ENCODE peak calls at places on chromosomes 7 and 10, in eight cellular contexts. G, C, T, M, Z, B, F and V are unnamed samples.
A peak's percentile ranks its signal among the peaks of the same experiment; 100 is the strongest.

GRCh38 chr10:63554666-63555065 is 33.5 kb downstream of the REEP3 start:
- DNase-seq in G (no peak), C (peak; percentile 41), T (no peak), M (no peak), Z (no peak), B (peak; percentile 85), F (peak; percentile 99), V (no peak)

GRCh38 chr7:129748710-129749109 is 137.2 kb downstream of the NRF1 start:
- DNase-seq in G (no peak), C (no peak), T (no peak), M (no peak), Z (no peak), B (no peak), F (no peak), V (no peak)

GRCh38 chr10:12644380-12645144 is 295.2 kb downstream of the CAMK1D start:
- DNase-seq in G (no peak), C (no peak), T (no peak), M (no peak), Z (no peak), B (no peak), F (peak; percentile 26), V (no peak)

GRCh38 chr7:157077986-157078644 is 60.6 kb upstream of the UBE3C start:
- DNase-seq in G (peak; percentile 61), C (no peak), T (peak; percentile 22), M (no peak), Z (no peak), B (no peak), F (peak; percentile 7), V (no peak)

GRCh38 chr10:126930506-126931458 is 25.6 kb downstream of the DOCK1 start:
- DNase-seq in G (no peak), C (no peak), T (no peak), M (no peak), Z (no peak), B (no peak), F (no peak), V (no peak)

GRCh38 chr10:115945696-115946445 is 327.1 kb downstream of the GFRA1 start:
- DNase-seq in G (no peak), C (no peak), T (no peak), M (no peak), Z (no peak), B (peak; percentile 58), F (peak; percentile 40), V (no peak)

GRCh38 chr10:85873063-85873462 is 493.5 kb downstream of the GRID1 start:
- DNase-seq in G (no peak), C (no peak), T (no peak), M (no peak), Z (no peak), B (no peak), F (no peak), V (no peak)

GRCh38 chr7:143345428-143345900 is 17.0 kb downstream of the FAM131B start:
- DNase-seq in G (peak; percentile 88), C (peak; percentile 70), T (peak; percentile 72), M (peak; percentile 83), Z (peak; percentile 64), B (no peak), F (peak; percentile 49), V (no peak)

GRCh38 chr10:66281327-66281726 is 644.5 kb upstream of the LRRTM3 start:
- DNase-seq in G (no peak), C (no peak), T (no peak), M (no peak), Z (no peak), B (no peak), F (no peak), V (no peak)

GRCh38 chr10:103284170-103284569 is 7.2 kb downstream of the INA start:
- DNase-seq in G (no peak), C (no peak), T (no peak), M (no peak), Z (peak; percentile 42), B (peak; percentile 29), F (no peak), V (no peak)

GRCh38 chr7:2558620-2559282 is at the start of gene IQCE:
- DNase-seq in G (peak; percentile 99), C (peak; percentile 95), T (peak; percentile 97), M (peak; percentile 97), Z (peak; percentile 98), B (peak; percentile 84), F (peak; percentile 86), V (no peak)

DNA sequence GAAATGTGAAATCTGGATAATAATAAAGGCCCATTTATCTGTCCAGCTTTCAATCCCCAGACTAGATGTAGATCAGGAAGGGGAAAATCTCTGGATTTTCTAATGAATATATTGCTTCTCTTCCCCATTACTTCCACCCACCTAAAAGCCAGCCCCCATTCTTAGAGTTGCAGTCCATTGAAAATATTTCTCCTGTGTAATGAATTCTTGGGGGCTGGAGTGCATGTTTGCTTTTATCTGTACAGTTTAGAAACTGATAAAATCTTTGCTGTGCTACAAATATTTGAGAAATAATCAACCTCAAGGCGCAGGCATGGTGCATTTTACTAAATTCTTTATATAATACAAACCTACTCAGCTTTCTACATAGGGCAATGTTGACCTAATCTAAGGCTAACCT is 180.8 kb downstream of the ARID5B start:
- DNase-seq in G (no peak), C (no peak), T (no peak), M (no peak), Z (no peak), B (no peak), F (peak; percentile 33), V (no peak)
- H3K4me1 ChIP-seq in G (no peaks in the 10 kb centered on the region), C (peaks cover 44% of the 10 kb centered on the region), T (peaks cover 21% of the 10 kb centered on the region), M (peaks cover 25% of the 10 kb centered on the region), Z (no peaks in the 10 kb centered on the region), B (peaks cover 44% of the 10 kb centered on the region), F (peaks cover 34% of the 10 kb centered on the region), V (peaks cover 39% of the 10 kb centered on the region)

GRCh38 chr10:74249865-74250264 is 98.8 kb downstream of the ADK start:
- DNase-seq in G (no peak), C (no peak), T (no peak), M (no peak), Z (no peak), B (no peak), F (no peak), V (no peak)

GRCh38 chr10:74255800-74256422 is 104.9 kb downstream of the ADK start:
- DNase-seq in G (peak; percentile 35), C (no peak), T (peak; percentile 40), M (no peak), Z (no peak), B (no peak), F (no peak), V (no peak)

DNA sequence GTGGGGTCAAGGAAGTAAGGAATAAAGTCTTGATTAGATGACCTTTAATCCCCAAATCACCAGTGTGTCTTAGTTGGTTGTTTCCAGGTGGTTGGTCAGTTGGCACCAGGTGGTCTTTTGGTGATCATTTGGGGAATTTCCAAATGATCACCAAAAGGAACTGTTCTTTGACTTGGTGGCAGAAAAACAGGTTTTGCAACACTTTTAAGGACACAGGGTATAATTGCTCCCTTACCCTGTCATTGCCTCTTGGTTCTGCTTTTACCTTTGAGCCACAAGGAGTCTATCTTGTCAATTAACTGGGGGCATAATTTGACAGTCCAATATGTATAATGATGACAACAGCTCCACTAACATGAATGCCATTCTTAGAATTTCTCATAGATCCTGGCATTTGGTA is 104.2 kb downstream of the ADK start:
- DNase-seq in G (no peak), C (no peak), T (no peak), M (no peak), Z (no peak), B (no peak), F (no peak), V (no peak)
- H3K4me1 ChIP-seq in G (peaks cover 23% of the 10 kb centered on the region), C (peaks cover 7% of the 10 kb centered on the region), T (peaks cover 23% of the 10 kb centered on the region), M (no peaks in the 10 kb centered on the region), Z (no peaks in the 10 kb centered on the region), B (no peaks in the 10 kb centered on the region), F (peaks cover 2% of the 10 kb centered on the region), V (no peaks in the 10 kb centered on the region)

GRCh38 chr10:128571745-128572144 is 445.5 kb upstream of the MKI67 start:
- DNase-seq in G (peak; percentile 18), C (no peak), T (peak; percentile 64), M (no peak), Z (no peak), B (no peak), F (no peak), V (no peak)

GRCh38 chr10:128572696-128573095 is 446.5 kb upstream of the MKI67 start:
- DNase-seq in G (no peak), C (no peak), T (no peak), M (no peak), Z (no peak), B (no peak), F (no peak), V (no peak)

GRCh38 chr10:128569546-128569945 is 443.3 kb upstream of the MKI67 start:
- DNase-seq in G (no peak), C (no peak), T (no peak), M (no peak), Z (no peak), B (no peak), F (no peak), V (no peak)

GRCh38 chr10:128570596-128570995 is 444.4 kb upstream of the MKI67 start:
- DNase-seq in G (no peak), C (no peak), T (no peak), M (no peak), Z (no peak), B (no peak), F (no peak), V (no peak)

GRCh38 chr10:128571071-128571470 is 444.8 kb upstream of the MKI67 start:
- DNase-seq in G (no peak), C (no peak), T (no peak), M (no peak), Z (no peak), B (no peak), F (no peak), V (no peak)
- H3K4me1 ChIP-seq in G (no peaks in the 10 kb centered on the region), C (no peaks in the 10 kb centered on the region), T (no peaks in the 10 kb centered on the region), M (no peaks in the 10 kb centered on the region), Z (no peaks in the 10 kb centered on the region), B (no peaks in the 10 kb centered on the region), F (no peaks in the 10 kb centered on the region), V (no peaks in the 10 kb centered on the region)

GRCh38 chr7:150665882-150666281 is 19.6 kb upstream of the GIMAP2 start:
- DNase-seq in G (no peak), C (no peak), T (no peak), M (no peak), Z (no peak), B (no peak), F (no peak), V (no peak)

GRCh38 chr7:150666412-150666811 is 19.1 kb upstream of the GIMAP2 start:
- DNase-seq in G (no peak), C (no peak), T (no peak), M (no peak), Z (no peak), B (no peak), F (no peak), V (no peak)

GRCh38 chr7:150660939-150661613 is 24.4 kb upstream of the GIMAP2 start:
- DNase-seq in G (no peak), C (no peak), T (no peak), M (no peak), Z (no peak), B (no peak), F (no peak), V (no peak)

GRCh38 chr7:150665075-150665794 is 20.3 kb upstream of the GIMAP2 start:
- DNase-seq in G (no peak), C (no peak), T (no peak), M (no peak), Z (no peak), B (no peak), F (no peak), V (no peak)

GRCh38 chr7:150663802-150664494 is 21.6 kb upstream of the GIMAP2 start:
- DNase-seq in G (no peak), C (peak; percentile 23), T (no peak), M (no peak), Z (no peak), B (no peak), F (no peak), V (no peak)
- H3K4me1 ChIP-seq in G (no peaks in the 10 kb centered on the region), C (no peaks in the 10 kb centered on the region), T (no peaks in the 10 kb centered on the region), M (no peaks in the 10 kb centered on the region), Z (no peaks in the 10 kb centered on the region), B (no peaks in the 10 kb centered on the region), F (no peaks in the 10 kb centered on the region), V (no peaks in the 10 kb centered on the region)

GRCh38 chr7:139725843-139726484 is 51.8 kb downstream of the HIPK2 start:
- DNase-seq in G (no peak), C (peak; percentile 7), T (no peak), M (no peak), Z (no peak), B (no peak), F (no peak), V (no peak)
- H3K4me1 ChIP-seq in G (peaks cover 9% of the 10 kb centered on the region), C (peaks cover 32% of the 10 kb centered on the region), T (peaks cover 21% of the 10 kb centered on the region), M (peaks cover 22% of the 10 kb centered on the region), Z (peaks cover 74% of the 10 kb centered on the region), B (peaks cover 36% of the 10 kb centered on the region), F (peaks cover 24% of the 10 kb centered on the region), V (peaks cover 30% of the 10 kb centered on the region)